ENCODE peak calls at places on chromosome 18, in seven cellular contexts. Z, F, B, G, D, O and P are unnamed samples.

GRCh38 chr18:9608728-9609127 is 5.6 kb downstream of the PPP4R1 start:
- DNase-seq in O (no peak), Z (no peak), D (no peak), B (no peak), G (no peak), F (no peak), P (no peak)

GRCh38 chr18:35904389-35905037 is 68.0 kb upstream of the RMP24 start:
- DNase-seq in F (no peak), O (no peak), Z (no peak), D (no peak), G (no peak), B (no peak), P (no peak)

GRCh38 chr18:76977108-76977621 is 154.8 kb downstream of the ZNF236 start:
- DNase-seq in Z (no peak), F (no peak), O (peak), D (peak), G (no peak), B (no peak), P (no peak)

GRCh38 chr18:48680871-48681270 is 142.0 kb downstream of the CTIF start:
- DNase-seq in O (no peak), D (no peak), G (no peak), F (no peak), B (peak), Z (no peak), P (no peak)

GRCh38 chr18:48975817-48976649 is 25.3 kb upstream of the SMAD7 start:
- DNase-seq in B (peak), Z (peak), F (no peak), O (peak), G (no peak), D (peak), P (no peak)

GRCh38 chr18:78528437-78529228 is 451.0 kb upstream of the SALL3 start:
- DNase-seq in B (no peak), G (no peak), Z (no peak), D (no peak), O (no peak), F (no peak), P (no peak)

GRCh38 chr18:29181151-29181901 is 1004.4 kb upstream of the CDH2 start:
- DNase-seq in G (peak), Z (peak), B (no peak), D (no peak), F (no peak), O (no peak), P (peak)

GRCh38 chr18:27057459-27058302 is 127.4 kb downstream of the CHST9 start:
- DNase-seq in D (no peak), F (no peak), Z (no peak), O (no peak), G (no peak), B (peak), P (no peak)

GRCh38 chr18:5984245-5984644 is 88.9 kb upstream of the TMEM200C start:
- DNase-seq in F (no peak), B (no peak), Z (no peak), O (no peak), G (no peak), D (no peak), P (no peak)

GRCh38 chr18:8969639-8970378 is 132.7 kb upstream of the NDUFV2 start:
- DNase-seq in O (no peak), B (no peak), Z (peak), F (no peak), G (peak), D (no peak), P (no peak)

GRCh38 chr18:48555465-48555995 is 16.7 kb downstream of the CTIF start:
- DNase-seq in F (no peak), Z (no peak), D (no peak), B (no peak), O (no peak), G (no peak), P (no peak)

GRCh38 chr18:76923485-76924085 is 101.2 kb downstream of the ZNF236 start:
- DNase-seq in Z (no peak), G (no peak), F (no peak), O (peak), B (no peak), D (no peak), P (no peak)

DNA sequence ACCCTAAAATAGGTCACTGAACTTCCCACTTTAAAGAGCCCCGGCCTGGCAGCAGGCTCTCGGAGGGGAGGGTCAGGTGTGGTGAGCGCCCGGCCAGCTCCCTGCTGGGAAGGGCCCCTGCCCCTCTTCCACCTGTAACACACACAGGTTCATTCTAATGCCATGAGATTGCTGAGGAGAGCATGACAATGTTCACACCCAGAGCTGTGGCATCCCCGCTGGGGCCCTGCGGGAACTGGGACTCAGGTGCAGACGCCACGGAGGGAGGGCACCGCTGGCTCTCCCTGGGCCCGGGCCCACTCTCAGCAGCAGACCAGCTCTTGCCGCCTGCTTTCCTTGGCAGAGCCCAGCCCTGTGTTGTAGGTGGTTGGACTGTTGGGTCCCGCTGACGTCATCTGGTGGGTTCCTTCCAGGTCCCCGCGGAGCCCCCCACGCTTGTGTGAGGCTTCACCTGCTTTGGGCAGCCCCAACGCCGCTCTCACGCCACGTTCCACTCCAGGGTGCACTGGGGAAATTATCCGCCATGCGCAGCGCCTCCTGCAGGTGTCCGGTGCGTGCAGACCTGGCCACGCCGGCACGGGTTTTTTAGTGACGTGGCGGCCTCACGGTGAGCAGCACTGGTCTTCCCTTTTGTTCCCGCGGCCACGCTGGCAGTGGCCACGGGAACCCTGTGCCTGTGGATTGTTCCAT is 50.4 kb upstream of the KCNG2 start:
- DNase-seq in F (no peak), G (no peak), Z (no peak), O (no peak), B (no peak), D (no peak), P (no peak)
- TF ChIP-seq CTCF in F (no peak), G (peak), Z (peak), O (no peak), B (no peak), D (no peak), P (no peak)

DNA sequence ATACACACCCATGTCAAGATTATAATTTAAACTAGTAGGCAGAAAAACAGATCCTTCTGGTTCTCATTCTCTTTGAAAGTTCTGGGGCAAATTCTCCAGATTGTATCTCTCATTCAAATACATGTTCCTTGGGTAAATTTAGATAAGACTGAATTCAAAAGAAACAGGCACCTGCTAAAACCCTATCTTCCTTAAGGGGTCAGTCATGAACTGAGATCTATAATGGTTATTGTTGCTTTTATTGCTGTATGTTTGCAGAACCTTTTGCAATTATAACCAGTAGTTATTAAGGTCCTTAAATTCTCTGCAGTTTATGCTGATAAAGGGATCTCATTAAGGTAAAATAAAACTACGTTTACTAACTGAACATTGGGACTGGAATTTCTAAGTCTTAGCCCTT is 83.5 kb downstream of the MYO5B start:
- DNase-seq in D (no peak), G (no peak), Z (no peak), B (no peak), O (no peak), F (no peak), P (no peak)
- TF ChIP-seq CTCF in D (no peak), G (no peak), Z (no peak), B (no peak), O (no peak), F (peak), P (no peak)

GRCh38 chr18:73136134-73136533 is 268.3 kb upstream of the NETO1 start:
- DNase-seq in G (no peak), F (no peak), Z (peak), D (no peak), O (no peak), B (no peak), P (no peak)
- TF ChIP-seq CTCF in G (peak), F (no peak), Z (peak), D (no peak), O (no peak), B (peak), P (peak)

GRCh38 chr18:58335821-58336220 is 291.8 kb downstream of the NEDD4L start:
- DNase-seq in Z (no peak), O (no peak), G (no peak), B (no peak), F (no peak), D (no peak), P (no peak)
- TF ChIP-seq CTCF in Z (peak), O (peak), G (peak), B (peak), F (no peak), D (no peak), P (peak)